ENCODE peak calls at places on chromosomes 4 and X, in six cellular contexts. J, V, F, G, Z and I are unnamed samples.

GRCh38 chrX:110915120-110915519 is 119.5 kb upstream of the CHRDL1 start:
- DNase-seq in J (no peak), V (no peak), F (no peak), G (no peak), Z (no peak), I (no peak)

GRCh38 chr4:20333141-20333690 is 81.5 kb downstream of the SLIT2 start:
- DNase-seq in J (no peak), V (no peak), F (no peak), G (no peak), Z (no peak), I (no peak)

GRCh38 chr4:28443786-28444412 is 1583.3 kb downstream of the STIM2 start:
- DNase-seq in J (no peak), V (no peak), F (no peak), G (no peak), Z (no peak), I (no peak)

GRCh38 chr4:14856076-14856926 is 146.0 kb upstream of the CPEB2 start:
- DNase-seq in J (no peak), V (peak; percentile 97), F (no peak), G (no peak), Z (peak; percentile 50), I (no peak)

GRCh38 chr4:129246850-129247542 is 151.0 kb downstream of the C4orf33 start:
- DNase-seq in J (no peak), V (no peak), F (no peak), G (no peak), Z (no peak), I (no peak)

GRCh38 chr4:170988446-170988845 is 824.8 kb upstream of the GALNTL6 start:
- DNase-seq in J (no peak), V (no peak), F (no peak), G (no peak), Z (no peak), I (no peak)

GRCh38 chr4:46277165-46277951 is 112.6 kb downstream of the GABRA2 start:
- DNase-seq in J (no peak), V (no peak), F (no peak), G (no peak), Z (no peak), I (no peak)

GRCh38 chr4:1656986-1657385 is 27.1 kb downstream of the FAM53A start:
- DNase-seq in J (no peak), V (no peak), F (no peak), G (no peak), Z (no peak), I (no peak)

GRCh38 chrX:56279869-56280268 is 47.7 kb downstream of the KLF8 start:
- DNase-seq in J (no peak), V (no peak), F (no peak), G (no peak), Z (no peak), I (no peak)

GRCh38 chr4:159229164-159229563 is 126.3 kb downstream of the RAPGEF2 start:
- DNase-seq in J (no peak), V (no peak), F (no peak), G (no peak), Z (no peak), I (no peak)

GRCh38 chr4:99447513-99447912 is 12.4 kb upstream of the ADH7 start:
- DNase-seq in J (no peak), V (no peak), F (no peak), G (no peak), Z (no peak), I (no peak)

GRCh38 chr4:149823770-149824221 is 8.2 kb upstream of the IQCM start:
- DNase-seq in J (no peak), V (peak; percentile 32), F (no peak), G (no peak), Z (no peak), I (no peak)

GRCh38 chr4:81747242-81747930 is 275.7 kb upstream of the RASGEF1B start:
- DNase-seq in J (no peak), V (no peak), F (no peak), G (no peak), Z (no peak), I (peak; percentile 69)

GRCh38 chr4:82891728-82892466 is 944 bp upstream of the SEC31A start:
- DNase-seq in J (no peak), V (no peak), F (no peak), G (no peak), Z (no peak), I (no peak)

GRCh38 chr4:71195932-71196331 is 142.9 kb upstream of the SLC4A4 start:
- DNase-seq in J (no peak), V (no peak), F (no peak), G (no peak), Z (no peak), I (no peak)

GRCh38 chr4:85823295-85823694 is 348.3 kb downstream of the ARHGAP24 start:
- DNase-seq in J (no peak), V (no peak), F (no peak), G (no peak), Z (no peak), I (no peak)

GRCh38 chr4:148693913-148694649 is 251.9 kb upstream of the NR3C2 start:
- DNase-seq in J (no peak), V (no peak), F (no peak), G (no peak), Z (no peak), I (no peak)

GRCh38 chr4:84028340-84028739 is 470.8 kb downstream of the NKX6-1 start:
- DNase-seq in J (no peak), V (no peak), F (no peak), G (no peak), Z (no peak), I (no peak)

GRCh38 chr4:22315643-22316042 is 200.2 kb downstream of the ADGRA3 start:
- DNase-seq in J (no peak), V (no peak), F (no peak), G (no peak), Z (no peak), I (no peak)

GRCh38 chr4:128516568-128516967 is 229.0 kb upstream of the PGRMC2 start:
- DNase-seq in J (no peak), V (peak; percentile 62), F (no peak), G (no peak), Z (peak; percentile 39), I (no peak)

GRCh38 chr4:102736636-102737549 is 23.9 kb downstream of the MANBA start:
- DNase-seq in J (no peak), V (no peak), F (no peak), G (no peak), Z (no peak), I (no peak)